ENCODE peak calls at places on chromosomes 13 and 19, in six cellular contexts. W is body of pancreas, U is transverse colon, N is HepG2, Q is IMR-90, H is breast epithelium. S is an unnamed sample.
A peak's percentile ranks its signal among the peaks of the same experiment; 100 is the strongest.

GRCh38 chr13:108734676-108735075 is 105.3 kb downstream of the MYO16 start:
- DNase-seq in N (no peak), Q (no peak), W (no peak), U (no peak), H (no peak), S (no peak)

GRCh38 chr13:45737571-45738002 is 35.5 kb downstream of the CBY2 start:
- DNase-seq in W (no peak), H (no peak), U (no peak), N (no peak), Q (no peak), S (no peak)

GRCh38 chr19:10419646-10420443 is 493 bp upstream of the PDE4A start:
- DNase-seq in W (no peak), N (no peak), Q (peak; percentile 61), H (no peak), U (no peak), S (peak; percentile 86)

GRCh38 chr13:91119643-91120042 is 227.8 kb upstream of the MIR17HG start:
- DNase-seq in Q (no peak), H (no peak), U (no peak), W (no peak), N (no peak), S (no peak)

GRCh38 chr13:68736961-68737360 is 1370.7 kb upstream of the ATXN8OS start:
- DNase-seq in H (no peak), N (no peak), Q (no peak), W (no peak), U (no peak), S (no peak)

GRCh38 chr19:15294591-15294990 is 37.7 kb downstream of the BRD4 start:
- DNase-seq in Q (no peak), N (no peak), H (no peak), W (no peak), U (no peak), S (no peak)

GRCh38 chr19:41296323-41296935 is 13.5 kb upstream of the CCDC97 start:
- DNase-seq in H (peak; percentile 50), W (no peak), Q (no peak), N (no peak), U (peak; percentile 31), S (no peak)

GRCh38 chr13:33519561-33520479 is 234.3 kb upstream of the STARD13 start:
- DNase-seq in Q (peak; percentile 94), N (no peak), U (no peak), H (peak; percentile 49), W (peak; percentile 16), S (no peak)

GRCh38 chr13:30792257-30793000 is 57.1 kb downstream of the ALOX5AP start:
- DNase-seq in H (peak; percentile 91), U (peak; percentile 50), N (peak; percentile 61), Q (peak; percentile 94), W (peak; percentile 82), S (peak; percentile 92)

GRCh38 chr13:102742506-102742905 is 31.1 kb downstream of the TEX30 start:
- DNase-seq in U (no peak), H (no peak), Q (no peak), W (no peak), N (no peak), S (no peak)

GRCh38 chr13:50842246-50842645 is 1.2 kb downstream of the DLEU7 start:
- DNase-seq in N (no peak), H (no peak), U (no peak), Q (no peak), W (no peak), S (no peak)

GRCh38 chr13:109151255-109151654 is 521.8 kb downstream of the MYO16 start:
- DNase-seq in N (no peak), U (no peak), H (no peak), Q (no peak), W (no peak), S (no peak)

GRCh38 chr13:20989883-20990282 is 71.5 kb downstream of the LATS2 start:
- DNase-seq in U (no peak), Q (no peak), H (no peak), W (no peak), N (no peak), S (no peak)

GRCh38 chr13:67410645-67411044 is 180.5 kb upstream of the PCDH9 start:
- DNase-seq in N (no peak), W (no peak), H (no peak), U (no peak), Q (no peak), S (no peak)

GRCh38 chr13:65679240-65679639 is 1550.9 kb downstream of the PCDH9 start:
- DNase-seq in N (no peak), H (no peak), U (no peak), W (no peak), Q (peak; percentile 54), S (no peak)

GRCh38 chr13:92224052-92224821 is 825.8 kb downstream of the GPC5 start:
- DNase-seq in N (no peak), W (peak; percentile 11), U (no peak), Q (peak; percentile 80), H (no peak), S (no peak)

GRCh38 chr19:1000095-1000494 is at the start of gene GRIN3B:
- DNase-seq in N (peak; percentile 43), Q (peak; percentile 40), U (peak; percentile 73), W (peak; percentile 57), H (no peak), S (no peak)

GRCh38 chr13:87893982-87894527 is 222.9 kb downstream of the SLITRK5 start:
- DNase-seq in H (no peak), N (no peak), W (no peak), Q (no peak), U (no peak), S (no peak)

GRCh38 chr13:72875233-72875632 is 93.3 kb downstream of the PIBF1 start:
- DNase-seq in W (no peak), Q (no peak), U (no peak), H (no peak), N (no peak), S (no peak)

GRCh38 chr13:51590966-51591627 is 6.8 kb downstream of the WDFY2 start:
- DNase-seq in U (no peak), Q (peak; percentile 90), H (no peak), N (peak; percentile 63), W (peak; percentile 67), S (no peak)

GRCh38 chr19:40549007-40549708 is 27.5 kb upstream of the SHKBP1 start:
- DNase-seq in H (no peak), W (peak; percentile 62), U (peak; percentile 59), Q (peak; percentile 39), N (peak; percentile 49), S (no peak)

GRCh38 chr19:50777261-50777660 is 7.0 kb downstream of the GPR32 start:
- DNase-seq in U (no peak), N (no peak), W (no peak), H (no peak), Q (no peak), S (no peak)
- TF ChIP-seq CTCF in U (no peak), N (no peak), W (no peak), H (no peak), Q (no peak), S (no peak)

DNA sequence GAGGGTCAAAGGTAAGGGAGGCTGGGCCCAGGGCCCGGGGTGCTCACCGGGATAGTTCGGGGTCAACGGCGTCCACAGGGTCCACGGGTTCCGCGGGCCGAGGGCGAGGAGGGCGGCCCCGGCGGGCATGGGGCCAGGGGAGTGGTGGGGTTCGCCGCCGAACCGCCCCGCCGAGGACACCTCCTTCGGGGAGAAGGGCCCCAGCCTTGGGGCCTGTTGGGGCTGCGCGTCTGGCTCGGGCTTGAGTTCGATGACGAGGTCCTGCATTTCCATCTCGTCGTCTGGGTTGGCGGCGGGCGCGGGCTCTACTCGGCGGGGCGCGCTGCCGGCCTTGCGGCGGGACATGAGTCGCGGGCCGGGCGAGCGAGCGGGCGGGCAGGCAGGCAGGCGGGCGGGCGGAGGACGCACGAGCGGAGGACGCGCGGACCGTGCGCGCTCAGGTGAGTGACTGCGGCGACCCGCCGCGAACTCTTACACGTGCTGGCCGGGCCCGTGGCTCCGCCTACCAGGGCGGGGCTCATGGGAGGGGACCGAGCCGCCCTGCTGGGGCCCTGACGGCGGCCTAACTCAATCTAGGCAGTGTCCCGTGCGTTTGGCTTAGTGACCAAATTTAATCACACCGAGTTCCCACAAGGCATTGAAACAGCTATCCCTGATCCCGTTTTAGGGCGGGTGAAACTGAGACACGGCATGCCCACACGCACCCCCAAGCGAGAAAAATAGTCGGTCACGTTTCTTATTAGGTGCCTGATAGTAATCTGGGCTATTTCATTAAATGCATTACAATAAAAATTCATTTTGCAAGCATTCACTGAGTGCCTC is at the start of gene ZNF296:
- DNase-seq in H (peak; percentile 71), U (peak; percentile 93), W (peak; percentile 84), N (peak; percentile 75), Q (no peak), S (peak; percentile 95)
- TF ChIP-seq POLR2A in H (no peak), U (peak; percentile 48), W (peak; percentile 18), N (peak; percentile 93), Q (no peak), S (no peak)

GRCh38 chr13:39283062-39283461 is 244.8 kb downstream of the NHLRC3 start:
- DNase-seq in H (no peak), U (no peak), W (no peak), N (no peak), Q (no peak), S (no peak)

GRCh38 chr13:39279077-39279476 is 240.8 kb downstream of the NHLRC3 start:
- DNase-seq in N (no peak), Q (no peak), H (no peak), W (no peak), U (no peak), S (no peak)

GRCh38 chr13:39281539-39282150 is 243.4 kb downstream of the NHLRC3 start:
- DNase-seq in H (no peak), U (no peak), N (peak; percentile 2), Q (no peak), W (no peak), S (no peak)

GRCh38 chr13:39282400-39282972 is 244.2 kb downstream of the NHLRC3 start:
- DNase-seq in Q (no peak), W (no peak), H (no peak), U (no peak), N (no peak), S (no peak)

GRCh38 chr13:39284801-39285388 is 246.6 kb downstream of the NHLRC3 start:
- DNase-seq in H (no peak), Q (peak; percentile 1), W (no peak), U (no peak), N (no peak), S (no peak)
- TF ChIP-seq CTCF in H (no peak), Q (no peak), W (no peak), U (no peak), N (no peak), S (no peak)

GRCh38 chr19:7918615-7919421 is 1.3 kb upstream of the SNAPC2 start:
- DNase-seq in H (no peak), U (no peak), N (peak; percentile 81), W (no peak), Q (no peak), S (no peak)

GRCh38 chr19:7916137-7916907 is 1.7 kb downstream of the TGFBR3L start:
- DNase-seq in U (peak; percentile 50), H (no peak), W (no peak), N (no peak), Q (no peak), S (no peak)

GRCh38 chr19:7915250-7916136 is 863 bp downstream of the TGFBR3L start:
- DNase-seq in Q (no peak), U (no peak), H (no peak), W (no peak), N (no peak), S (no peak)

GRCh38 chr19:7917292-7918061 is 2.7 kb upstream of the SNAPC2 start:
- DNase-seq in H (no peak), N (no peak), Q (peak; percentile 45), U (peak; percentile 69), W (peak; percentile 55), S (no peak)

DNA sequence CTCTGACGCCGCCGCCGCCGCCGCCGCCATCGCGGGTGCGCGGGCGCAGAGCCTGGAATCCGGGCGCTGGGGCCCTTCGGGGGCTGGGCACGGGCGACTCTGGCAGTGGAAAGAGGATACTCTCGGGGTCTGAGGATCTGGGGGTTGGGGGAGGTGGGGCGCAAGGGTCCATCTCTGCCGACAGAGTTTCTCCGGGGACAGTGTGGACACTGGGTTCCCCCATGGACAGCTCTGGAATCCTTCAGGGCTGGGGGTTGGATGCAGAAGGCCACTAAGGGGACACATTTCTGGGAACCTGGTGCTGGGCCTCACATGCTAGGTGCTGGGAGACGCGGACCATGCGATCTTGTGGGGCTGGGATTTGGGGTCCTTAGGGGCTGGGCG is 2.3 kb downstream of the TGFBR3L start:
- DNase-seq in N (no peak), U (no peak), W (no peak), H (no peak), Q (no peak), S (no peak)
- TF ChIP-seq POLR2A in N (no peak), U (no peak), W (no peak), H (no peak), Q (no peak), S (no peak)

S was measured in lower leg skin.